ENCODE peak calls at places on chromosome 13, in four cellular contexts. L is left ventricle myocardium inferior; D is naive thymus-derived CD4-positive, alpha-beta T cell; V is HL-60. M is an unnamed sample.

GRCh38 chr13:113457510-113457909 is 4.2 kb upstream of the ADPRHL1 start:
- DNase-seq in L (no peak), D (no peak), V (no peak), M (no peak)

GRCh38 chr13:81048026-81048461 is 707.1 kb upstream of the SPRY2 start:
- DNase-seq in L (no peak), D (no peak), V (no peak), M (no peak)

GRCh38 chr13:114143806-114144605 is 11.6 kb upstream of the RASA3 start:
- DNase-seq in L (no peak), D (no peak), V (no peak), M (no peak)

GRCh38 chr13:109743706-109744453 is 42.5 kb downstream of the IRS2 start:
- DNase-seq in L (no peak), D (no peak), V (no peak), M (peak; percentile 81)

GRCh38 chr13:97300871-97301270 is 78.7 kb downstream of the MBNL2 start:
- DNase-seq in L (no peak), D (no peak), V (no peak), M (no peak)

GRCh38 chr13:41059466-41059865 is 1.8 kb upstream of the WBP4 start:
- DNase-seq in L (no peak), D (no peak), V (no peak), M (no peak)

GRCh38 chr13:98416408-98416807 is 160.5 kb downstream of the STK24 start:
- DNase-seq in L (no peak), D (no peak), V (no peak), M (peak; percentile 74)

GRCh38 chr13:77779461-77780272 is 82.2 kb downstream of the SLAIN1 start:
- DNase-seq in L (no peak), D (no peak), V (peak; percentile 71), M (peak; percentile 26)

GRCh38 chr13:95300625-95301134 is 571 bp downstream of the ABCC4 start:
- DNase-seq in L (peak; percentile 64), D (peak; percentile 62), V (peak; percentile 34), M (no peak)

GRCh38 chr13:22926176-22927007 is 254.4 kb upstream of the SGCG start:
- DNase-seq in L (peak; percentile 82), D (no peak), V (no peak), M (no peak)

GRCh38 chr13:50127726-50128291 is 112.6 kb downstream of the KCNRG start:
- DNase-seq in L (no peak), D (no peak), V (no peak), M (no peak)

GRCh38 chr13:28532226-28533048 is 37.5 kb upstream of the FLT1 start:
- DNase-seq in L (peak; percentile 53), D (peak; percentile 37), V (no peak), M (no peak)

GRCh38 chr13:113044431-113045114 is 61.0 kb upstream of the F7 start:
- DNase-seq in L (no peak), D (no peak), V (no peak), M (no peak)

GRCh38 chr13:37443538-37443937 is 155.0 kb downstream of the POSTN start:
- DNase-seq in L (no peak), D (no peak), V (no peak), M (peak; percentile 93)

GRCh38 chr13:114286808-114287207 is 5.4 kb downstream of the UPF3A start:
- DNase-seq in L (no peak), D (no peak), V (no peak), M (no peak)

GRCh38 chr13:113297370-113297871 is 382 bp downstream of the LAMP1 start:
- DNase-seq in L (no peak), D (peak; percentile 63), V (no peak), M (no peak)

GRCh38 chr13:37995052-37995451 is 125.5 kb upstream of the TRPC4 start:
- DNase-seq in L (no peak), D (no peak), V (no peak), M (no peak)

GRCh38 chr13:113149711-113150544 is 8.5 kb upstream of the PROZ start:
- DNase-seq in L (no peak), D (no peak), V (no peak), M (no peak)

GRCh38 chr13:98451676-98452105 is 125.2 kb downstream of the STK24 start:
- DNase-seq in L (peak; percentile 38), D (no peak), V (no peak), M (no peak)

GRCh38 chr13:94968040-94968756 is 255.9 kb upstream of the SOX21 start:
- DNase-seq in L (no peak), D (no peak), V (no peak), M (no peak)

GRCh38 chr13:110341445-110342247 is 34.6 kb downstream of the COL4A2 start:
- DNase-seq in L (no peak), D (no peak), V (no peak), M (no peak)

GRCh38 chr13:89891416-89891815 is 1456.1 kb upstream of the MIR17HG start:
- DNase-seq in L (no peak), D (no peak), V (no peak), M (no peak)

GRCh38 chr13:48266967-48267639 is 34.1 kb downstream of the ITM2B start:
- DNase-seq in L (no peak), D (no peak), V (no peak), M (no peak)

GRCh38 chr13:48266150-48266549 is 33.1 kb downstream of the ITM2B start:
- DNase-seq in L (no peak), D (no peak), V (no peak), M (no peak)

GRCh38 chr13:48264052-48264451 is 31.0 kb downstream of the ITM2B start:
- DNase-seq in L (no peak), D (no peak), V (no peak), M (no peak)

GRCh38 chr13:48265217-48265815 is 32.3 kb downstream of the ITM2B start:
- DNase-seq in L (no peak), D (peak; percentile 38), V (no peak), M (no peak)

DNA sequence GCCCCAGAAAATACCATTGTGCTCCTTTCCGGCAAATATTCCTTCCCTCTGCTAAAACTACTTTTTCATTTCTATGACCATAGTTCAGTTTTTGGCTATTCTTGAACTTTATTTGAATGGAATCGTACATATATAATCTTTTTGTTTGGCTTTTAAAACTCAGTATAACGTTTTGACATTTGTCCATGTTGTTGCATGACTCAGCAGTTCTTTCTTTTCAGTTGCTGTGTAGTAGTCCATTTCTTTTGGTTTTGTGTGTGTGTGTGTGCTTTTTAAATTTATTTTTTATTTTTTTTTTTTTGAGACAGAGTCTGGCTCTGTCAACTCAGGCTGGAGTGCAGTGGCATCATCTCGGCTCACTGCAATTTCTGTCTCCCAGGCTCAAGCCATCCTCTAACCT is 35.0 kb downstream of the ITM2B start:
- DNase-seq in L (no peak), D (no peak), V (no peak), M (no peak)
- H3K27ac ChIP-seq in L (no peak overlapping the region), D (peak overlapping the region; percentile 14), V (no peak overlapping the region), M (peak overlapping the region; percentile 24)

GRCh38 chr13:105291987-105292386 is 1243.5 kb downstream of the EFNB2 start:
- DNase-seq in L (no peak), D (no peak), V (no peak), M (no peak)
- H3K27ac ChIP-seq in L (no peak overlapping the region), D (no peak overlapping the region), V (no peak overlapping the region), M (no peak overlapping the region)

GRCh38 chr13:76019421-76020044 is 383.4 kb downstream of the LMO7 start:
- DNase-seq in L (peak; percentile 11), D (no peak), V (no peak), M (no peak)
- H3K27ac ChIP-seq in L (no peak overlapping the region), D (no peak overlapping the region), V (no peak overlapping the region), M (no peak overlapping the region)

GRCh38 chr13:20715340-20715732 is 11.8 kb downstream of the IL17D start:
- DNase-seq in L (no peak), D (no peak), V (no peak), M (no peak)
- H3K27ac ChIP-seq in L (peak overlapping the region; percentile 80), D (no peak overlapping the region), V (no peak overlapping the region), M (no peak overlapping the region)

DNA sequence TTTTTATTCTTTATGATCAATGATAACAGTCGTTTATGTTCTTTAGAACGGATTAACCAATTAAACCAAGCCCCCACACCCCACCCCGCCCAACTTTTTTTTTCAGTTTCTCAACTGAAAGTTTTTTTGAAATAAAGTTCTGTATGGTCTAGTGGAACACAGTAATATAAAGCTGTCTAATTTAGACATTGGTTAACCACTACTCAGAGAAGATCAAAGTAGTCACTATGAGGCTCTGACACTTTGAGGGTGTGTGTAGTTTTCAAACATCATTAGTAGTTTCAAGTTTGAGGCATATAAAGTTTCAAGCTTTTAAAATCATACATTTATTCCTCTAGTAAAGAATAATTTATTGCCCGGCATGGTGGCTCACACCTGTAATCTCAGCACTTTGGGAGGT is 413.2 kb downstream of the EFNB2 start:
- DNase-seq in L (no peak), D (no peak), V (no peak), M (no peak)
- H3K27ac ChIP-seq in L (no peak overlapping the region), D (no peak overlapping the region), V (no peak overlapping the region), M (no peak overlapping the region)

GRCh38 chr13:108268713-108269112 is 805 bp upstream of the TNFSF13B start:
- DNase-seq in L (no peak), D (no peak), V (no peak), M (no peak)
- H3K27ac ChIP-seq in L (peak overlapping the region; percentile 75), D (peak overlapping the region; percentile 66), V (peak overlapping the region; percentile 87), M (no peak overlapping the region)

DNA sequence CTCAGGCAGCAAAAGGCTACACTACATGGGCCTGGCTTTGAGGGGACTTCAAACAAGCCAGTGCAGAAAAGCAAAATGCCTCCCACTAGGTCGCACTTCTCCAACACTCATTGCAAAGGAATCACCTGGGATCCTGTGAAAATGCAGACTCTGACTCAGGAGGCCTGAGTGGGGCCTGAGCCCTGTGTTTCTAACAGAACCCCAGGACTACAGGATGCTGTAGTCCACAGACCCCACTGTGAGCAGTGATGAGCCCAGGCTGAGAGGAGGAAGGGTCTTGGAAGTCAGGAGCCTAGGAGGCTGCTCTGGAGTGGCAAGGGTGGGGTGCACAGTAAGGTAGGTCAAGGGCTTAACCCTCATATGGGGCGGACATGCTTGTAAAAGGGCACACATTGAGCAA is 46.7 kb upstream of the SERP2 start:
- DNase-seq in L (no peak), D (no peak), V (no peak), M (no peak)
- H3K27ac ChIP-seq in L (no peak overlapping the region), D (no peak overlapping the region), V (no peak overlapping the region), M (peak overlapping the region; percentile 51)

GRCh38 chr13:111511805-111512504 is 191.5 kb downstream of the TEX29 start:
- DNase-seq in L (no peak), D (no peak), V (no peak), M (no peak)

GRCh38 chr13:111511219-111511732 is 190.8 kb downstream of the TEX29 start:
- DNase-seq in L (no peak), D (no peak), V (no peak), M (no peak)

GRCh38 chr13:111513766-111514611 is 193.5 kb downstream of the TEX29 start:
- DNase-seq in L (no peak), D (no peak), V (no peak), M (no peak)

GRCh38 chr13:111510502-111511218 is 190.2 kb downstream of the TEX29 start:
- DNase-seq in L (no peak), D (no peak), V (no peak), M (no peak)

DNA sequence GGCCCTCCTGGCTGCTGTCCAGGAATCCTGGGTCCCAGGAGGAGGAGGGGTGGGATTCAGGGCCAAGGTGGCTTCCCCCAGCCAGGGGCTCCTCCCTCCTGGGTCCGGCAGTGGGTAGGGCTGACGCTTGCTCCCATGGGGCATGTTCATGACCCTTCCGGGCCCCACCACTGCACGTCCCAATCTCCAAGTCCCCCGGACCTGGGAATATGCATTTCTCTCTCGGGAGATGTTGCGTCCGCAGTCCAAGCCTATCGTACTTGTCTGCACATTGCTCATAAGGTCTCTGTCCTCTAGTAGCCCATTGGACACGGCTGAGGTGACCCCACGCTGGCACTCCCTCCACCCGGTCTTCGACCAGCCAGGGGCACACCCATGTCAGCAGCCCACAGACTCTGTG is 192.3 kb downstream of the TEX29 start:
- DNase-seq in L (no peak), D (no peak), V (no peak), M (no peak)
- H3K27ac ChIP-seq in L (no peak overlapping the region), D (no peak overlapping the region), V (no peak overlapping the region), M (no peak overlapping the region)

M was measured in epithelial cell of prostate.